ENCODE peak calls at places on chromosomes 2 and 18, in eight cellular contexts. A is naive thymus-derived CD4-positive, alpha-beta T cell; C is heart right ventricle; R is fibroblast of lung; B is pancreas; T is astrocyte; V is cardiac muscle cell; Z is OCI-LY7. Y is an unnamed sample.

GRCh38 chr18:24118750-24119577 is 19.9 kb upstream of the CABYR start:
- DNase-seq in A (peak; percentile 74), C (peak; percentile 56), R (peak; percentile 56), B (peak; percentile 83), T (peak; percentile 36), V (peak; percentile 81), Z (peak; percentile 82), Y (peak; percentile 48)

GRCh38 chr2:239818531-239819011 is 206.6 kb downstream of the NDUFA10 start:
- DNase-seq in A (no peak), C (no peak), R (no peak), B (no peak), T (no peak), V (no peak), Z (no peak), Y (no peak)

GRCh38 chr2:71712179-71712818 is 258.9 kb downstream of the DYSF start:
- DNase-seq in A (no peak), C (no peak), R (no peak), B (no peak), T (no peak), V (no peak), Z (no peak), Y (no peak)

GRCh38 chr18:74457043-74457742 is at the start of gene DIPK1C:
- DNase-seq in A (no peak), C (no peak), R (no peak), B (no peak), T (no peak), V (peak; percentile 13), Z (no peak), Y (no peak)

GRCh38 chr2:230494980-230495379 is 79.0 kb downstream of the SP100 start:
- DNase-seq in A (no peak), C (no peak), R (no peak), B (no peak), T (no peak), V (no peak), Z (no peak), Y (no peak)

GRCh38 chr2:171271380-171271779 is 110.7 kb upstream of the TLK1 start:
- DNase-seq in A (no peak), C (no peak), R (no peak), B (no peak), T (no peak), V (no peak), Z (no peak), Y (no peak)

GRCh38 chr2:25592766-25593292 is 80.5 kb downstream of the DTNB start:
- DNase-seq in A (no peak), C (no peak), R (no peak), B (no peak), T (no peak), V (no peak), Z (no peak), Y (no peak)

GRCh38 chr2:109188485-109188868 is 59.5 kb downstream of the SH3RF3 start:
- DNase-seq in A (no peak), C (no peak), R (no peak), B (no peak), T (no peak), V (no peak), Z (no peak), Y (no peak)

GRCh38 chr18:44039826-44040225 is 640.9 kb upstream of the SETBP1 start:
- DNase-seq in A (no peak), C (no peak), R (no peak), B (no peak), T (no peak), V (no peak), Z (no peak), Y (no peak)

GRCh38 chr2:8685697-8686358 is 4.0 kb downstream of the ID2 start:
- DNase-seq in A (peak; percentile 75), C (peak; percentile 63), R (peak; percentile 24), B (peak; percentile 97), T (no peak), V (peak; percentile 85), Z (peak; percentile 84), Y (peak; percentile 68)

GRCh38 chr2:170320948-170321347 is 143.0 kb downstream of the MYO3B start:
- DNase-seq in A (no peak), C (no peak), R (no peak), B (no peak), T (no peak), V (no peak), Z (no peak), Y (no peak)

GRCh38 chr2:23662941-23663729 is 263.8 kb downstream of the ATAD2B start:
- DNase-seq in A (no peak), C (peak; percentile 26), R (no peak), B (no peak), T (no peak), V (peak; percentile 24), Z (no peak), Y (no peak)

DNA sequence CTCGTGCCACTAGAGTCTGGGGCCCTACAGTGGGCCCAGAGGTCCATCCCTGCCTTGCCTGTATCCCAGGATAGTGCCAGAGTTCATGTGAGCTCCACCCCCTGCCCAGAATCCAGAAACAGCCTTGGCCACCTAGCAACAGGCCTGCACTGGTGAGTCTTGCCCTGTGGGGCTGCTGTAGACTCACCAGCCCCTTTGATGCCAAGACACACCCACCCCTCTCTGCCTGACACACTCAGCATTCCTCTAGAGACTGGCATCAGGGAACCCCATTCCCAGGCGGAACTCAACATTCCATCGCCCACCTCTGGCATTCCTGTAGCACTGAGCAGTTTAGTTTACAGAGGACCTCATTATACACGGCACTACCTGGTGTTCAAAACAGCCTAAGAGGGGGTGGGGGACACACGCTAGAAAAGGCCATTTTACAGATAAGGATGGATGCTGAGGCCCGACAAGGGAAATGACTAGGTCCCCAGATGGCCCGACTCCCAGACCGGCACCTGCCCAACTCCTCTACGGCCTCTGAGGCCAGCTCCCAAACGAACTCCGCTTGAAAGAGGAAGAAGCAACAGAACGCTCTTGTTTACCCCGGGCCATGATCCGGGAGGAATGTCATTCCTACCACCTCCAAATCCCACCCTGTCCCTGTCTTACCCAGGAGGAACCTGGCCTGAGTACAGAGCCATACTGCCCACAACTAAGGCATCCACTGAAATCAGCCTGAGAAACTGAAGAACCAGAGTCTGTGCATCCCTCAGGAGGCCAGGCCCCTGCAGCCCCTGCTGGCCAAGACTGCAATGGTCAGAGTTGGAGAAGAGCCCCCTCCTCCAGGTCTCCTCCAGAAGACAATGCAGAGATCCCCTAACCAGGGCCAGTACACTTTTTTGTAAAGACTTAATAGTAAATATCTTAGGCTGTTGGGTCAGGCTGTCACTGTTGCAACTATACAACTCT is 180.2 kb downstream of the TNS1 start:
- DNase-seq in A (no peak), C (no peak), R (peak; percentile 72), B (no peak), T (peak; percentile 57), V (no peak), Z (no peak), Y (no peak)
- H3K4me1 ChIP-seq in A (no peaks in the 10 kb centered on the region), C (peaks cover 100% of the 10 kb centered on the region), R (peaks cover 3% of the 10 kb centered on the region), B (peaks cover 2% of the 10 kb centered on the region), T (peaks cover 10% of the 10 kb centered on the region), V (no peaks in the 10 kb centered on the region), Z (no peaks in the 10 kb centered on the region), Y (no peaks in the 10 kb centered on the region)

DNA sequence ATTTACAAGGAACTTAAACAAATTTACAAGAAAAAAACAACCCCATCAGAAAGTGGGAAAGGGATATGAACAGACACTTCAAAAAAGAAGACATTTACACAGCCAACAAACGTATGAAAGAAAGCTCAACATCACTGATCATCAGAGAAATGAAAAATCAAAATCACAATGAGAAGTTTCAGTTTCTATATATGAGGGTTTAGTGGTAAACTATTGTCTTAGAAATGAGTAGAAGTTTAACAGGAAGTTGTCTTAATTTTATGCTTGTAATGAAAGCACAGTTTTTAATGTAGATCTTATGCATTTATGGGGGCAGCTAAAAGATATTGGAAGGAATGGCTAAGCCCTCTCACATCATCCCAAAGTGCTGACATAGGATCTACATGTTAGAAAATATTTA is 325.4 kb downstream of the ERBB4 start:
- DNase-seq in A (no peak), C (no peak), R (no peak), B (no peak), T (no peak), V (no peak), Z (no peak), Y (no peak)
- H3K4me3 ChIP-seq in A (no peak overlapping the region), C (no peak overlapping the region), R (no peak overlapping the region), B (no peak overlapping the region), T (no peak overlapping the region), V (no peak overlapping the region), Z (no peak overlapping the region), Y (no peak overlapping the region)

GRCh38 chr2:142321706-142322280 is 191.0 kb upstream of the LRP1B start:
- DNase-seq in A (no peak), C (no peak), R (peak; percentile 68), B (no peak), T (peak; percentile 49), V (no peak), Z (no peak), Y (no peak)

GRCh38 chr2:142325870-142326269 is 195.1 kb upstream of the LRP1B start:
- DNase-seq in A (no peak), C (no peak), R (no peak), B (no peak), T (no peak), V (no peak), Z (no peak), Y (no peak)

GRCh38 chr2:142323206-142323605 is 192.4 kb upstream of the LRP1B start:
- DNase-seq in A (no peak), C (no peak), R (no peak), B (no peak), T (no peak), V (no peak), Z (no peak), Y (no peak)
- H3K4me1 ChIP-seq in A (no peaks in the 10 kb centered on the region), C (no peaks in the 10 kb centered on the region), R (no peaks in the 10 kb centered on the region), B (no peaks in the 10 kb centered on the region), T (no peaks in the 10 kb centered on the region), V (no peaks in the 10 kb centered on the region), Z (no peaks in the 10 kb centered on the region), Y (no peaks in the 10 kb centered on the region)

GRCh38 chr18:8603663-8604520 is 5.3 kb upstream of the RAB12 start:
- DNase-seq in A (no peak), C (no peak), R (no peak), B (no peak), T (no peak), V (no peak), Z (peak; percentile 42), Y (no peak)
- H3K4me3 ChIP-seq in A (peak overlapping the region; percentile 1), C (peak overlapping the region; percentile 32), R (no peak overlapping the region), B (no peak overlapping the region), T (no peak overlapping the region), V (no peak overlapping the region), Z (peak overlapping the region; percentile 62), Y (no peak overlapping the region)

GRCh38 chr18:48926420-48926857 is 24.3 kb downstream of the SMAD7 start:
- DNase-seq in A (no peak), C (no peak), R (no peak), B (no peak), T (no peak), V (no peak), Z (no peak), Y (no peak)
- H3K4me1 ChIP-seq in A (peaks cover 70% of the 10 kb centered on the region), C (peaks cover 96% of the 10 kb centered on the region), R (peaks cover 66% of the 10 kb centered on the region), B (peaks cover 28% of the 10 kb centered on the region), T (peaks cover 82% of the 10 kb centered on the region), V (peaks cover 70% of the 10 kb centered on the region), Z (peaks cover 83% of the 10 kb centered on the region), Y (peaks cover 27% of the 10 kb centered on the region)

Y was measured in Caco-2.